ENCODE peak calls at places on chromosomes 4 and X, in five cellular contexts. P is cardiac muscle cell, T is heart left ventricle, H is A549, U is suprapubic skin. Q is an unnamed sample. For H3K4me1, the result is how much of the 10 kb centered on the place peaks cover.

GRCh38 chr4:94290245-94290644 is 52.4 kb downstream of the HPGDS start:
- DNase-seq in P (no peak), T (no peak), H (peak), U (no peak), Q (no peak)

GRCh38 chr4:7067147-7067522 is 729 bp downstream of the GRPEL1 start:
- DNase-seq in P (no peak), T (peak), H (peak), U (peak), Q (no peak)

GRCh38 chr4:153643406-153644016 is 40.6 kb upstream of the TLR2 start:
- DNase-seq in P (peak), T (no peak), H (peak), U (no peak), Q (no peak)

GRCh38 chrX:53685711-53686110 is 808 bp downstream of the HUWE1 start:
- DNase-seq in P (no peak), T (no peak), H (no peak), U (no peak), Q (no peak)

GRCh38 chrX:96846841-96847240 is 36.9 kb upstream of the RPA4 start:
- DNase-seq in P (no peak), T (no peak), H (no peak), U (no peak), Q (no peak)

GRCh38 chr4:150078996-150079581 is 844 bp downstream of the DCLK2 start:
- DNase-seq in P (peak), T (peak), H (peak), U (peak), Q (peak)

GRCh38 chr4:48247142-48247877 is 22.3 kb downstream of the TEC start:
- DNase-seq in P (no peak), T (no peak), H (no peak), U (no peak), Q (no peak)

GRCh38 chr4:30380404-30380998 is 339.7 kb upstream of the PCDH7 start:
- DNase-seq in P (peak), T (no peak), H (peak), U (no peak), Q (peak)

GRCh38 chrX:136028383-136028984 is 43.2 kb downstream of the SLC9A6 start:
- DNase-seq in P (peak), T (no peak), H (peak), U (no peak), Q (no peak)

GRCh38 chr4:140932646-140933045 is 176.5 kb upstream of the TBC1D9 start:
- DNase-seq in P (no peak), T (no peak), H (no peak), U (no peak), Q (no peak)

GRCh38 chr4:2250764-2251072 is 8.8 kb upstream of the HAUS3 start:
- DNase-seq in P (no peak), T (no peak), H (no peak), U (no peak), Q (no peak)

GRCh38 chr4:72568959-72569718 is at the start of gene ADAMTS3:
- DNase-seq in P (peak), T (peak), H (peak), U (peak), Q (peak)

GRCh38 chr4:20698382-20698781 is 1.9 kb upstream of the PACRGL start:
- DNase-seq in P (no peak), T (no peak), H (no peak), U (no peak), Q (no peak)

GRCh38 chr4:48360966-48361470 is 19.7 kb downstream of the SLAIN2 start:
- DNase-seq in P (no peak), T (no peak), H (no peak), U (no peak), Q (no peak)

GRCh38 chr4:176981551-176981950 is 188.8 kb upstream of the VEGFC start:
- DNase-seq in P (no peak), T (no peak), H (no peak), U (no peak), Q (no peak)

GRCh38 chr4:167234388-167234881 is at the start of gene SPOCK3:
- DNase-seq in P (peak), T (peak), H (peak), U (no peak), Q (peak)

GRCh38 chr4:123554819-123555499 is 158.4 kb downstream of the SPRY1 start:
- DNase-seq in P (no peak), T (no peak), H (no peak), U (no peak), Q (no peak)

GRCh38 chr4:108685036-108685686 is 34.8 kb downstream of the OSTC start:
- DNase-seq in P (no peak), T (no peak), H (no peak), U (no peak), Q (no peak)

GRCh38 chrX:23822397-23822796 is 39.4 kb downstream of the SAT1 start:
- DNase-seq in P (no peak), T (no peak), H (peak), U (no peak), Q (no peak)

GRCh38 chr4:24141836-24142235 is 252.0 kb upstream of the PPARGC1A start:
- DNase-seq in P (no peak), T (no peak), H (no peak), U (no peak), Q (no peak)

GRCh38 chr4:128521634-128522253 is 234.1 kb upstream of the PGRMC2 start:
- DNase-seq in P (no peak), T (no peak), H (peak), U (no peak), Q (no peak)

GRCh38 chr4:82594466-82594865 is 32.7 kb upstream of the TMEM150C start:
- DNase-seq in P (no peak), T (no peak), H (no peak), U (no peak), Q (no peak)

GRCh38 chr4:53551963-53552362 is 39.3 kb downstream of the LNX1 start:
- DNase-seq in P (no peak), T (no peak), H (no peak), U (no peak), Q (no peak)

GRCh38 chrX:155962906-155963305 is 34.6 kb upstream of the IL9R start:
- DNase-seq in P (no peak), T (no peak), H (no peak), U (no peak), Q (no peak)

GRCh38 chrX:13165266-13165665 is 120.8 kb upstream of the FAM9C start:
- DNase-seq in P (no peak), T (no peak), H (no peak), U (no peak), Q (no peak)

GRCh38 chrX:37846141-37846540 is 1.2 kb downstream of the DYNLT3 start:
- DNase-seq in P (peak), T (no peak), H (no peak), U (no peak), Q (no peak)

GRCh38 chrX:124679199-124679598 is 332.8 kb downstream of the SH2D1A start:
- DNase-seq in P (peak), T (no peak), H (no peak), U (no peak), Q (no peak)

GRCh38 chr4:24613474-24613873 is 29.1 kb upstream of the DHX15 start:
- DNase-seq in P (no peak), T (no peak), H (no peak), U (no peak), Q (no peak)

GRCh38 chrX:11446331-11446730 is 153.1 kb downstream of the AMELX start:
- DNase-seq in P (no peak), T (no peak), H (no peak), U (no peak), Q (no peak)

GRCh38 chr4:137226900-137227299 is 305.4 kb downstream of the PCDH18 start:
- DNase-seq in P (no peak), T (no peak), H (peak), U (no peak), Q (no peak)

GRCh38 chr4:126778348-126778747 is 854.4 kb upstream of the INTU start:
- DNase-seq in P (no peak), T (no peak), H (no peak), U (no peak), Q (no peak)

GRCh38 chr4:2249526-2249991 is 7.6 kb upstream of the HAUS3 start:
- DNase-seq in P (no peak), T (no peak), H (no peak), U (peak), Q (no peak)

GRCh38 chr4:27764526-27764837 is 903.8 kb downstream of the STIM2 start:
- DNase-seq in P (no peak), T (no peak), H (no peak), U (no peak), Q (no peak)
- H3K4me1 ChIP-seq in P (under half), T (under half), H (under half), U (under half), Q (under half)

GRCh38 chr4:184474261-184475095 is at the start of gene IRF2:
- DNase-seq in P (peak), T (peak), H (peak), U (peak), Q (peak)
- H3K4me3 ChIP-seq in P (peak), T (peak), H (peak), U (peak), Q (peak)

GRCh38 chr4:26030780-26031179 is 116.8 kb downstream of the SMIM20 start:
- DNase-seq in P (no peak), T (no peak), H (no peak), U (no peak), Q (no peak)
- H3K27ac ChIP-seq in P (no peak), T (no peak), H (no peak), U (no peak), Q (no peak)

DNA sequence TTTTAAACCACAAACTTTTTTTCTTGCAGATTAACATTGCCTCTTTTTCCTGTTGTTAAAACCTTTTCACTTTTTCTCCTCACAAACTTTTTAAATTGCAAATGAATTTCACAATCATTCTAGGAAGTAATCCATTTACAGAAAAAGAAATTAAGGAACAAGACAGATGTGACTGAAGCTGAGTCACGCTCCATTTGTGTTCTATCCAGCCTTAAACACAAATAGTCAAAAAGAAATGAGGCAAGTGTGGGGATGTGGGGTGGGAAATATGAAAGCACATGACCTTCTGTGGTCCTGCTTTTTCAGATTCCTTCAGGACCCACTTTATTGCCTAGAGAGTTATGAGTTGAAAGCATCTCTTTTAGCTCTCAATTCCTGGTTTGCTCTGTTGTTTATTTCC is 197.0 kb downstream of the ADGRL3 start:
- DNase-seq in P (no peak), T (no peak), H (no peak), U (no peak), Q (no peak)
- H3K4me1 ChIP-seq in P (under half), T (under half), H (under half), U (under half), Q (under half)

Q was measured in testis.